ENCODE peak calls at places on chromosomes 12 and 14, in nine cellular contexts. X is HuH-7; A is NCI-H2081; J is fibroblast of gingiva; K is WTC11; Z is iris pigment epithelial cell; P is stimulated activated CD8-positive, alpha-beta memory T cell treated with anti-CD3 and anti-CD28 coated beads, Interleukin-7, amount 100 ng/mL, for 4 hours; H is SHP77; F is dermis microvascular lymphatic vessel endothelial cell. E is an unnamed sample.

GRCh38 chr12:75162845-75163244 is 46.8 kb downstream of the KCNC2 start:
- DNase-seq in K (no peak), Z (no peak), P (no peak), H (no peak), X (no peak), A (no peak), J (no peak), F (no peak), E (no peak)

GRCh38 chr12:120115692-120116442 is 686 bp downstream of the RAB35 start:
- DNase-seq in P (no peak), J (peak; percentile 21), A (no peak), F (peak; percentile 29), H (peak; percentile 72), Z (no peak), K (peak; percentile 48), X (peak; percentile 41), E (no peak)

GRCh38 chr12:116015525-116015924 is 262.0 kb downstream of the MED13L start:
- DNase-seq in F (peak; percentile 72), A (peak; percentile 23), Z (peak; percentile 72), P (no peak), X (peak; percentile 6), K (no peak), J (peak; percentile 69), H (peak; percentile 44), E (no peak)

GRCh38 chr14:95049952-95050351 is 107.4 kb downstream of the DICER1 start:
- DNase-seq in A (no peak), J (no peak), F (no peak), P (no peak), X (no peak), K (no peak), H (no peak), Z (no peak), E (no peak)

GRCh38 chr12:28498850-28499249 is 308.6 kb downstream of the CCDC91 start:
- DNase-seq in H (no peak), F (no peak), A (no peak), X (no peak), K (no peak), J (no peak), Z (no peak), P (no peak), E (no peak)

GRCh38 chr14:96363751-96364336 is 518 bp downstream of the GSKIP start:
- DNase-seq in F (no peak), A (peak; percentile 17), J (peak; percentile 43), X (no peak), P (peak; percentile 16), K (peak; percentile 45), Z (peak; percentile 79), H (peak; percentile 22), E (peak; percentile 22)

GRCh38 chr14:68283378-68284123 is 464.0 kb downstream of the RAD51B start:
- DNase-seq in F (peak; percentile 47), A (no peak), Z (no peak), P (peak; percentile 52), K (no peak), X (no peak), H (no peak), J (no peak), E (no peak)

GRCh38 chr12:125455556-125455955 is 390.3 kb downstream of the AACS start:
- DNase-seq in Z (no peak), K (no peak), H (no peak), A (no peak), J (no peak), F (no peak), X (no peak), P (no peak), E (no peak)

GRCh38 chr12:127803545-127803944 is 463.4 kb upstream of the TMEM132C start:
- DNase-seq in J (no peak), Z (no peak), H (no peak), A (no peak), X (no peak), K (no peak), P (no peak), F (no peak), E (no peak)

GRCh38 chr14:92613008-92613658 is 99.6 kb downstream of the RIN3 start:
- DNase-seq in J (no peak), P (peak; percentile 28), F (no peak), H (peak; percentile 6), X (peak; percentile 55), Z (no peak), K (peak; percentile 89), A (no peak), E (no peak)

GRCh38 chr12:34257093-34257492 is 234.8 kb downstream of the ALG10 start:
- DNase-seq in Z (no peak), J (no peak), H (no peak), F (no peak), A (no peak), K (no peak), P (no peak), X (no peak), E (no peak)

GRCh38 chr14:74203546-74203945 is 35.7 kb upstream of the VSX2 start:
- DNase-seq in K (no peak), X (no peak), A (no peak), P (no peak), Z (no peak), F (no peak), J (no peak), H (no peak), E (no peak)

GRCh38 chr12:76766161-76766560 is 2.2 kb downstream of the ZDHHC17 start:
- DNase-seq in F (no peak), P (no peak), J (no peak), X (no peak), H (no peak), A (no peak), Z (no peak), K (no peak), E (no peak)

GRCh38 chr14:74249433-74250375 is 10.5 kb downstream of the VSX2 start:
- DNase-seq in H (no peak), A (no peak), X (peak; percentile 55), K (no peak), J (no peak), F (no peak), Z (no peak), P (no peak), E (no peak)